ENCODE peak calls at places on chromosomes 16 and 17, in five cellular contexts. One of them, this sample, is unnamed.

GRCh38 chr17:67422887-67423286 is 45.8 kb downstream of the PITPNC1 start:
- DNase-seq in PC-3: no peak
- DNase-seq in endothelial cell of umbilical vein: no peak
- DNase-seq in heart right ventricle: no peak
- DNase-seq in stomach: no peak
- DNase-seq in this sample: no peak

GRCh38 chr17:76078859-76079576 is at the start of gene ZACN:
- DNase-seq in stomach: no peak
- DNase-seq in heart right ventricle: no peak
- DNase-seq in PC-3: no peak
- DNase-seq in endothelial cell of umbilical vein: no peak
- DNase-seq in this sample: no peak

GRCh38 chr17:78358538-78359215 is 1.2 kb downstream of the SOCS3 start:
- DNase-seq in PC-3: no peak
- DNase-seq in heart right ventricle: peak; percentile 34
- DNase-seq in endothelial cell of umbilical vein: peak; percentile 61
- DNase-seq in stomach: peak; percentile 48
- DNase-seq in this sample: no peak

GRCh38 chr17:81923302-81924260 is 4.0 kb downstream of the MAFG start:
- DNase-seq in endothelial cell of umbilical vein: no peak
- DNase-seq in heart right ventricle: peak; percentile 70
- DNase-seq in stomach: peak; percentile 85
- DNase-seq in PC-3: peak; percentile 77
- DNase-seq in this sample: peak; percentile 68

GRCh38 chr16:30896203-30896889 is at the start of gene CTF1:
- DNase-seq in heart right ventricle: peak; percentile 79
- DNase-seq in endothelial cell of umbilical vein: peak; percentile 66
- DNase-seq in PC-3: peak; percentile 53
- DNase-seq in stomach: peak; percentile 56
- DNase-seq in this sample: peak; percentile 81

GRCh38 chr16:57383276-57384247 is 11.3 kb downstream of the CX3CL1 start:
- DNase-seq in heart right ventricle: no peak
- DNase-seq in stomach: no peak
- DNase-seq in endothelial cell of umbilical vein: no peak
- DNase-seq in PC-3: peak; percentile 31
- DNase-seq in this sample: peak; percentile 47

GRCh38 chr17:57211010-57211411 is 45.3 kb upstream of the MSI2 start:
- DNase-seq in heart right ventricle: no peak
- DNase-seq in stomach: no peak
- DNase-seq in PC-3: peak; percentile 51
- DNase-seq in endothelial cell of umbilical vein: no peak
- DNase-seq in this sample: peak; percentile 35

GRCh38 chr17:44749076-44750020 is 9.4 kb upstream of the ADAM11 start:
- DNase-seq in stomach: no peak
- DNase-seq in heart right ventricle: no peak
- DNase-seq in PC-3: no peak
- DNase-seq in endothelial cell of umbilical vein: no peak
- DNase-seq in this sample: no peak

GRCh38 chr17:81578038-81578441 is 25.9 kb upstream of the FAAP100 start:
- DNase-seq in stomach: no peak
- DNase-seq in heart right ventricle: no peak
- DNase-seq in endothelial cell of umbilical vein: no peak
- DNase-seq in PC-3: peak; percentile 38
- DNase-seq in this sample: peak; percentile 55

DNA sequence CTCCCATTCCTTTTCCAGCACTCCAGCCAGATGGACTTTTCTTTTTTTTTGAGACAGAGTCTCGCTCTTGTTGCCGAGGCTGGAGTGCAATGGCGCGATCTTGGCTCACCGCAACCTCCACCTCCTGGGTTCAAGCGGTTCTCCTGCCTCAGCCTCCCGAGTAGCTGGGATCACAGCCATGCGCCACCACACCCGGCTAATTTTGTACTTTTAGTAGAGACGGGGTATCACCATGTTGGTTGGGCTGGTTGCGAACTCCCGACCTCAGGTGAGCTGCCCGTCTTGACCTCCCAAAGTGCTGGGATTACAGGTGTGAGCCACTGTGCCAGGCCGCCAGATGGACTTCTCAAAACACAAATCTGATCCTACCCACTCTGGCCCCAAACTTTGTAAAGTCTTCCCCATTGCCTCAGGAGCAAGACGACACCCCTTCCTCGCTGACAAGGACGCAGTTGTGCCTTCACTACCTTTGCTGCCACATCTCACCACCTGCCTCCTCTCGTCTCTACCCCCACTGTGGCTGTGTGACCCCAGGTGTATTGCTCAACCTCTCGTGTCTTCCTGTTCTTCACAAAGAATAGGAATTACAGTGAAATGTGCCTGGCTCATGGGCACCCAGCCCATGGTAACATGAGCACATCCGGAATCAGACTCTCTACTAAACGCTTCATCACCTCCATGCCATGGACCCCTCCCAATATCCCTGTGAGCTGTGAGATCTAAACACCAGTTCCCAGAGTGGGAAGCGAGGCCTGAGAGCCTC is 3.7 kb upstream of the BANP start:
- DNase-seq in stomach: no peak
- DNase-seq in heart right ventricle: no peak
- DNase-seq in PC-3: no peak
- DNase-seq in endothelial cell of umbilical vein: no peak
- DNase-seq in this sample: no peak
- TF ChIP-seq CTCF in stomach: no peak
- TF ChIP-seq CTCF in heart right ventricle: no peak
- TF ChIP-seq CTCF in PC-3: no peak
- TF ChIP-seq CTCF in endothelial cell of umbilical vein: no peak
- TF ChIP-seq CTCF in this sample: no peak

GRCh38 chr17:50161023-50161910 is 4.5 kb upstream of the SGCA start:
- DNase-seq in PC-3: peak; percentile 95
- DNase-seq in endothelial cell of umbilical vein: peak; percentile 93
- DNase-seq in heart right ventricle: peak; percentile 94
- DNase-seq in stomach: peak; percentile 94
- DNase-seq in this sample: peak; percentile 99
- H3K27ac ChIP-seq in PC-3: no peak overlapping the region
- H3K27ac ChIP-seq in endothelial cell of umbilical vein: no peak overlapping the region
- H3K27ac ChIP-seq in heart right ventricle: peak overlapping the region; percentile 72
- H3K27ac ChIP-seq in stomach: peak overlapping the region; percentile 83
- H3K27ac ChIP-seq in this sample: peak overlapping the region; percentile 69

DNA sequence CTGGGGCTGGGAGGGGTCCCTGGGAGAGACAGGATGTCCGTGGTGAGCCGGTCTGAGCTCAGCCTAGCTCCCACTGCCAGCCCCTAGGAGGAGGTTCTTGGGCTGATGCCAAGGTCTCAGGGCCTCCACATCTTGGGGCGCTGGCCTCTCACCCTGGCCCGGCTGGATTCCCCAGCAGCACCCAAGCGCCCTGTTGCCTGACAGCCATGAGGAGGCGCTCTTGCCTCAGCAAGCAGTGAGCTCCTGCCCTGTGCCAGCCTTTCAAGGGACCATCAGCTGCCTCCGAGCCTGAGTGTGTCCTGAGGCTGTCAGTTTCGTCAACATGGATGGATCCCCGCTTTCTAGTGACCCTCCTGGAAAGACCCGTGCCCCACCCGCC is 234.9 kb upstream of the CIBAR2 start:
- DNase-seq in stomach: peak; percentile 54
- DNase-seq in endothelial cell of umbilical vein: no peak
- DNase-seq in heart right ventricle: no peak
- DNase-seq in PC-3: no peak
- DNase-seq in this sample: no peak
- TF ChIP-seq CTCF in stomach: no peak
- TF ChIP-seq CTCF in endothelial cell of umbilical vein: no peak
- TF ChIP-seq CTCF in heart right ventricle: peak; percentile 37
- TF ChIP-seq CTCF in PC-3: no peak
- TF ChIP-seq CTCF in this sample: no peak

GRCh38 chr16:25177831-25178688 is 38.7 kb upstream of the AQP8 start:
- DNase-seq in heart right ventricle: no peak
- DNase-seq in PC-3: no peak
- DNase-seq in stomach: no peak
- DNase-seq in endothelial cell of umbilical vein: no peak
- DNase-seq in this sample: no peak
- H3K27ac ChIP-seq in heart right ventricle: no peak overlapping the region
- H3K27ac ChIP-seq in PC-3: no peak overlapping the region
- H3K27ac ChIP-seq in stomach: no peak overlapping the region
- H3K27ac ChIP-seq in endothelial cell of umbilical vein: no peak overlapping the region
- H3K27ac ChIP-seq in this sample: no peak overlapping the region

GRCh38 chr17:20111538-20111937 is 102.4 kb downstream of the SPECC1 start:
- DNase-seq in stomach: no peak
- DNase-seq in PC-3: no peak
- DNase-seq in endothelial cell of umbilical vein: no peak
- DNase-seq in heart right ventricle: no peak
- DNase-seq in this sample: no peak
- TF ChIP-seq CTCF in stomach: no peak
- TF ChIP-seq CTCF in PC-3: no peak
- TF ChIP-seq CTCF in endothelial cell of umbilical vein: no peak
- TF ChIP-seq CTCF in heart right ventricle: no peak
- TF ChIP-seq CTCF in this sample: no peak

GRCh38 chr17:4019400-4019799 is 55.2 kb upstream of the ATP2A3 start:
- DNase-seq in PC-3: no peak
- DNase-seq in heart right ventricle: no peak
- DNase-seq in endothelial cell of umbilical vein: no peak
- DNase-seq in stomach: no peak
- DNase-seq in this sample: no peak

GRCh38 chr17:4018446-4018845 is 54.2 kb upstream of the ATP2A3 start:
- DNase-seq in heart right ventricle: no peak
- DNase-seq in endothelial cell of umbilical vein: no peak
- DNase-seq in stomach: no peak
- DNase-seq in PC-3: no peak
- DNase-seq in this sample: no peak

GRCh38 chr17:4017377-4017776 is 53.1 kb upstream of the ATP2A3 start:
- DNase-seq in PC-3: no peak
- DNase-seq in stomach: no peak
- DNase-seq in endothelial cell of umbilical vein: no peak
- DNase-seq in heart right ventricle: no peak
- DNase-seq in this sample: no peak

GRCh38 chr17:4010754-4011153 is 46.5 kb upstream of the ATP2A3 start:
- DNase-seq in heart right ventricle: no peak
- DNase-seq in stomach: no peak
- DNase-seq in PC-3: no peak
- DNase-seq in endothelial cell of umbilical vein: no peak
- DNase-seq in this sample: no peak

GRCh38 chr17:4014148-4014927 is 50.1 kb upstream of the ATP2A3 start:
- DNase-seq in endothelial cell of umbilical vein: no peak
- DNase-seq in heart right ventricle: no peak
- DNase-seq in stomach: no peak
- DNase-seq in PC-3: no peak
- DNase-seq in this sample: no peak
- H3K27ac ChIP-seq in endothelial cell of umbilical vein: no peak overlapping the region
- H3K27ac ChIP-seq in heart right ventricle: no peak overlapping the region
- H3K27ac ChIP-seq in stomach: no peak overlapping the region
- H3K27ac ChIP-seq in PC-3: no peak overlapping the region
- H3K27ac ChIP-seq in this sample: no peak overlapping the region

DNA sequence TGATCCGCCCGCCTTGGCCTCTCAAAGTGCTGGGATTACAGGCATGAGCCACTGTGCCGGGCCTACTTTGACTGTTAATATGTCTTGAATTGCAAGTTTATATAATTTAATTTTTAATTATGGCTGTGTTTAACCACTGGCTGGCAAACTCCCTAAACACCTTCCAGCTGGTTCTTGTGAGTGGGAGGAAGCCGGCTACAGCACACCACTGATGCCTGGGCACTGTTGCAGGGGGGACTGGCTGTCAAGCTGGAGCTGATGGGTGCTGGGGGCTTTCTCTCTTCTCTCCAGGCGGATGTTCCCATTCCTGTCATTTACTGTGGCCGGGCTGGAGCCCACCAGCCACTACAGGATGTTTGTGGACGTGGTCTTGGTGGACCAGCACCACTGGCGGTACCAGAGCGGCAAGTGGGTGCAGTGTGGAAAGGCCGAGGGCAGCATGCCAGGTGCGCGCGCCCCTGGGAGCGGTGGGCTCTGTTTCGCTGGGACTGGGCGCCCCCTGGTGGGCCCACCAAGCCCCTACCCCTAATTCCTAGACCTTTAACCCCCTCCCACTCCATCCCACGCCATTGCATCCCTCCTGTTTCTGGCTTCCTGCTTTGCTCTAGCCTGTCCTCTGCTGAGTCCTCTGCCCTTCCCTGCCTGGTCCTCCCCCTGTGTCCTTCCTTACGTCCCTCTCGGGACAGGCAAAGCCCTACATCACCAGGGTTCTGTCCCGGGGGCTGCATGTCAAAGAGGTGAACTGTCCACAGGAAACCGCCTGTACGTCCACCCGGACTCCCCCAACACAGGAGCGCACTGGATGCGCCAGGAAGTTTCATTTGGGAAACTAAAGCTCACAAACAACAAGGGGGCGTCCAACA is 9.5 kb downstream of the TBX21 start:
- DNase-seq in heart right ventricle: peak; percentile 39
- DNase-seq in stomach: no peak
- DNase-seq in endothelial cell of umbilical vein: no peak
- DNase-seq in PC-3: peak; percentile 15
- DNase-seq in this sample: no peak
- TF ChIP-seq CTCF in heart right ventricle: peak; percentile 42
- TF ChIP-seq CTCF in stomach: no peak
- TF ChIP-seq CTCF in endothelial cell of umbilical vein: peak; percentile 35
- TF ChIP-seq CTCF in PC-3: peak; percentile 66
- TF ChIP-seq CTCF in this sample: no peak